ENCODE peak calls at places on chromosomes 13 and 19, in four cellular contexts. K is tibial nerve, E is mesothelial cell of epicardium, F is lower lobe of right lung. J is an unnamed sample.

GRCh38 chr19:54551293-54551692 is 22.3 kb upstream of the LILRA2 start:
- DNase-seq in K (no peak), E (no peak), F (no peak), J (peak)

GRCh38 chr13:66835040-66835628 is 395.0 kb downstream of the PCDH9 start:
- DNase-seq in K (peak), E (peak), F (no peak), J (no peak)

GRCh38 chr19:12723643-12724426 is at the start of gene TNPO2:
- DNase-seq in K (no peak), E (peak), F (no peak), J (no peak)

GRCh38 chr13:38990693-38991092 is at the start of gene STOML3:
- DNase-seq in K (no peak), E (no peak), F (no peak), J (no peak)

GRCh38 chr13:104757712-104758111 is 1691.5 kb upstream of the SLC10A2 start:
- DNase-seq in K (no peak), E (no peak), F (no peak), J (no peak)

GRCh38 chr19:52196256-52196967 is 6.6 kb downstream of the PPP2R1A start:
- DNase-seq in K (no peak), E (no peak), F (no peak), J (no peak)

GRCh38 chr13:25207291-25207690 is 35.2 kb upstream of the AMER2 start:
- DNase-seq in K (no peak), E (no peak), F (no peak), J (no peak)

GRCh38 chr13:110183925-110184324 is 123.0 kb downstream of the COL4A1 start:
- DNase-seq in K (no peak), E (no peak), F (no peak), J (no peak)

GRCh38 chr13:50810998-50811397 is 32.5 kb downstream of the DLEU7 start:
- DNase-seq in K (no peak), E (no peak), F (no peak), J (no peak)

GRCh38 chr13:97307096-97307495 is 85.0 kb downstream of the MBNL2 start:
- DNase-seq in K (no peak), E (no peak), F (no peak), J (no peak)

GRCh38 chr13:112531263-112531794 is 56.6 kb downstream of the TUBGCP3 start:
- DNase-seq in K (no peak), E (no peak), F (no peak), J (no peak)

GRCh38 chr19:42154471-42155323 is 22.5 kb upstream of the POU2F2 start:
- DNase-seq in K (no peak), E (no peak), F (no peak), J (no peak)

GRCh38 chr19:31572671-31573298 is 223.5 kb upstream of the TSHZ3 start:
- DNase-seq in K (no peak), E (no peak), F (no peak), J (peak)

GRCh38 chr13:98842858-98843481 is 90.5 kb upstream of the SLC15A1 start:
- DNase-seq in K (peak), E (peak), F (peak), J (peak)

GRCh38 chr19:18440421-18440877 is 2.5 kb upstream of the ISYNA1 start:
- DNase-seq in K (no peak), E (no peak), F (no peak), J (no peak)

GRCh38 chr13:106570354-106570822 is 2.5 kb upstream of the ARGLU1 start:
- DNase-seq in K (peak), E (peak), F (peak), J (no peak)

GRCh38 chr19:45577111-45577905 is 7.3 kb downstream of the OPA3 start:
- DNase-seq in K (no peak), E (no peak), F (no peak), J (no peak)

GRCh38 chr19:18932216-18932841 is 8.7 kb downstream of the HOMER3 start:
- DNase-seq in K (peak), E (peak), F (peak), J (no peak)

GRCh38 chr13:33284016-33284415 is 1.5 kb downstream of the STARD13 start:
- DNase-seq in K (no peak), E (no peak), F (no peak), J (no peak)

GRCh38 chr19:58021541-58022282 is 12.1 kb upstream of the ZSCAN1 start:
- DNase-seq in K (no peak), E (no peak), F (no peak), J (no peak)

GRCh38 chr19:30666301-30666803 is 294.2 kb downstream of the ZNF536 start:
- DNase-seq in K (no peak), E (peak), F (no peak), J (peak)

GRCh38 chr19:56105090-56105701 is 15.9 kb downstream of the ZNF787 start:
- DNase-seq in K (peak), E (peak), F (peak), J (no peak)

GRCh38 chr13:39515231-39515630 is 87.8 kb downstream of the LHFPL6 start:
- DNase-seq in K (no peak), E (no peak), F (no peak), J (no peak)

GRCh38 chr19:4694211-4694987 is 24.3 kb upstream of the MYDGF start:
- DNase-seq in K (no peak), E (no peak), F (no peak), J (no peak)

GRCh38 chr19:7852851-7853759 is 21.1 kb downstream of the PRR36 start:
- DNase-seq in K (no peak), E (peak), F (peak), J (no peak)

GRCh38 chr13:49760555-49760954 is 31.9 kb downstream of the KPNA3 start:
- DNase-seq in K (no peak), E (no peak), F (no peak), J (no peak)

GRCh38 chr13:73914119-73914518 is 220.1 kb downstream of the KLF12 start:
- DNase-seq in K (no peak), E (no peak), F (no peak), J (no peak)

GRCh38 chr13:33286143-33286542 is 588 bp upstream of the STARD13 start:
- DNase-seq in K (no peak), E (no peak), F (no peak), J (no peak)

GRCh38 chr19:33438987-33439781 is 65.7 kb downstream of the CEBPG start:
- DNase-seq in K (no peak), E (no peak), F (peak), J (no peak)

GRCh38 chr13:102089177-102089576 is 312.7 kb downstream of the FGF14 start:
- DNase-seq in K (no peak), E (no peak), F (no peak), J (no peak)

GRCh38 chr19:35141627-35142401 is 1.2 kb upstream of the FXYD7 start:
- DNase-seq in K (no peak), E (no peak), F (no peak), J (no peak)
- TF ChIP-seq CTCF in K (no peak), E (no peak), F (no peak), J (peak)

GRCh38 chr19:48319647-48320537 is 5.5 kb upstream of the EMP3 start:
- DNase-seq in K (peak), E (peak), F (peak), J (peak)

GRCh38 chr19:48321372-48321621 is 4.1 kb upstream of the EMP3 start:
- DNase-seq in K (peak), E (peak), F (peak), J (peak)

GRCh38 chr19:48325265-48325910 is at the start of gene EMP3:
- DNase-seq in K (peak), E (peak), F (peak), J (peak)

GRCh38 chr19:48318286-48318987 is 6.9 kb upstream of the EMP3 start:
- DNase-seq in K (no peak), E (no peak), F (no peak), J (no peak)

GRCh38 chr19:48321622-48322591 is 3.4 kb upstream of the EMP3 start:
- DNase-seq in K (peak), E (peak), F (peak), J (peak)
- TF ChIP-seq CTCF in K (no peak), E (no peak), F (peak), J (peak)

GRCh38 chr13:91162180-91162579 is 185.3 kb upstream of the MIR17HG start:
- DNase-seq in K (no peak), E (no peak), F (no peak), J (no peak)
- TF ChIP-seq CTCF in K (no peak), E (no peak), F (no peak), J (peak)

DNA sequence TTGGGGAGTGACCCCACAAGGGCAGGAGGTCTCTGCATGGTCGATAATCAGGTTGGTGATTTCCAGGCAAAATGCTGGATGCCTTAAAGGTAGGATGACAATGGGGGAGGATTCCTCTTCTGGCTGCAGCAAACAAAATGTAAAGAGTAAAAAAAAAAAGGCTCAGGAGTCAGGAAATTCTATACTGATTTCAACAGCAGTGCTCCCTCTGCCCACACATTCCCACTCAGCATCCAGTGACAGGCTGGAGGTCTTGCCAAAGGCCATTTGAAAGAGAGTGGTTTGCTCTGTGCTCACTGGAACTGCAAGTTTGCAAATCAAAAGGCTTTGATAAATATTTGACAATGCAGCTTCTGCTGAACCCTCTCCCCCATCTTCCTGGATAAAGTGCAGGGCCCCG is 135.4 kb downstream of the TNFRSF19 start:
- DNase-seq in K (no peak), E (no peak), F (no peak), J (no peak)
- TF ChIP-seq CTCF in K (no peak), E (no peak), F (no peak), J (no peak)

DNA sequence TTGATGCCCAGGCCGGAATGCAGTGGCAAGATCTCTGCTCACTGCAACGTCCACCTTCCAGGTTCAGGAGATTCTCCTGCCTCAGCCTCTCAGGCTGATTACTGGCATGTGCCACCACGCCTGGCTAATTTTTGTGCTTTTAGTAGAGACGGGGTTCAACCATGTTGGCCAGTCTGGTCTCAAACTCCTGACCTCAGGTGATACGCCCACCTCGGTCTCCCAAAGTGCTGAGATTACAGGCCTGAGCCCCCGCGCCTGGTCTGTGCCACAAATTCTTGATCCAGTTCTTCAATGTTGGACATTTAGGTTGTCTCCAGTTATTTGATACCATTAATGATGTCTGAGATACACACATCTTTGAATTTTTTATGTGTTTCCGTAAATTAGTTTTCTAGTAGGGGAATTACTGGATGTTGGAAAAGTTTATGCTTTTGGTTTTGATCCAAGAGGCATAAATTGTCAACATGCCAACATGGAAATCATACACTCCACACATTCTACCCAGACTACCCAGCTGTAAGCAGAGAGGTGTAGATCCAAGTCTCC is 525 bp upstream of the COG3 start:
- DNase-seq in K (no peak), E (no peak), F (no peak), J (no peak)
- TF ChIP-seq CTCF in K (peak), E (no peak), F (no peak), J (peak)

GRCh38 chr19:364496-365287 is 20.1 kb upstream of the MIER2 start:
- DNase-seq in K (no peak), E (no peak), F (no peak), J (peak)
- TF ChIP-seq CTCF in K (no peak), E (no peak), F (no peak), J (no peak)